ENCODE peak calls at places on chromosomes 7 and 10, in six cellular contexts. R is IMR-90; P is A549; D is left lung; O is CD4-positive, alpha-beta memory T cell; T is ovary. C is an unnamed sample.
A peak's percentile ranks its signal among the peaks of the same experiment; 100 is the strongest.

GRCh38 chr7:29091121-29091601 is 55.2 kb downstream of the CPVL start:
- DNase-seq in R (no peak), P (no peak), D (peak; percentile 47), O (no peak), T (peak; percentile 67), C (no peak)

GRCh38 chr10:127041561-127041960 is 136.3 kb downstream of the DOCK1 start:
- DNase-seq in R (peak; percentile 95), P (no peak), D (no peak), O (no peak), T (no peak), C (no peak)

GRCh38 chr10:14126697-14127440 is 203.9 kb downstream of the FRMD4A start:
- DNase-seq in R (peak; percentile 67), P (no peak), D (no peak), O (no peak), T (no peak), C (no peak)

GRCh38 chr10:62614389-62615157 is 189.9 kb upstream of the ADO start:
- DNase-seq in R (peak; percentile 54), P (peak; percentile 51), D (no peak), O (no peak), T (no peak), C (no peak)

GRCh38 chr7:24907311-24907886 is 72.6 kb downstream of the OSBPL3 start:
- DNase-seq in R (peak; percentile 76), P (peak; percentile 53), D (no peak), O (peak; percentile 29), T (no peak), C (no peak)

GRCh38 chr7:40572810-40573470 is 438.1 kb downstream of the SUGCT start:
- DNase-seq in R (peak; percentile 93), P (no peak), D (no peak), O (no peak), T (no peak), C (no peak)

GRCh38 chr10:46282460-46283216 is 4.2 kb upstream of the ANTXRL start:
- DNase-seq in R (peak; percentile 62), P (peak; percentile 73), D (peak; percentile 86), O (peak; percentile 62), T (peak; percentile 68), C (peak; percentile 52)

GRCh38 chr7:30074422-30075030 is 46.3 kb downstream of the PLEKHA8 start:
- DNase-seq in R (peak; percentile 60), P (peak; percentile 49), D (no peak), O (peak; percentile 8), T (no peak), C (peak; percentile 32)

GRCh38 chr7:149669121-149669818 is 104.1 kb downstream of the ZNF467 start:
- DNase-seq in R (peak; percentile 19), P (peak; percentile 61), D (no peak), O (peak; percentile 8), T (no peak), C (peak; percentile 8)

GRCh38 chr10:86964061-86964846 is 4.0 kb upstream of the ADIRF start:
- DNase-seq in R (no peak), P (no peak), D (no peak), O (no peak), T (no peak), C (no peak)

GRCh38 chr7:68697821-68698280 is 900.4 kb upstream of the AUTS2 start:
- DNase-seq in R (peak; percentile 32), P (no peak), D (no peak), O (no peak), T (no peak), C (no peak)

GRCh38 chr10:19876570-19876969 is 60.3 kb downstream of the PLXDC2 start:
- DNase-seq in R (no peak), P (no peak), D (no peak), O (no peak), T (no peak), C (no peak)

GRCh38 chr10:59997807-59998525 is 91.6 kb upstream of the CCDC6 start:
- DNase-seq in R (no peak), P (no peak), D (no peak), O (no peak), T (peak; percentile 15), C (no peak)

GRCh38 chr7:77907281-77907680 is 108.7 kb downstream of the PHTF2 start:
- DNase-seq in R (no peak), P (no peak), D (no peak), O (no peak), T (no peak), C (no peak)

GRCh38 chr10:95309958-95310357 is 19.2 kb upstream of the PDLIM1 start:
- DNase-seq in R (no peak), P (no peak), D (no peak), O (no peak), T (no peak), C (no peak)

GRCh38 chr7:25073451-25073850 is 51.6 kb downstream of the CYCS start:
- DNase-seq in R (peak; percentile 86), P (peak; percentile 48), D (no peak), O (no peak), T (peak; percentile 68), C (no peak)

GRCh38 chr7:75920431-75921161 is 5.6 kb downstream of the POR start:
- DNase-seq in R (no peak), P (no peak), D (no peak), O (peak; percentile 20), T (no peak), C (no peak)

GRCh38 chr10:124991872-124992271 is 49.9 kb downstream of the ZRANB1 start:
- DNase-seq in R (no peak), P (no peak), D (no peak), O (no peak), T (no peak), C (no peak)

GRCh38 chr7:116953727-116954442 is 584 bp downstream of the ST7 start:
- DNase-seq in R (peak; percentile 88), P (peak; percentile 70), D (peak; percentile 41), O (no peak), T (peak; percentile 72), C (no peak)

GRCh38 chr7:46446151-46446550 is 525.1 kb upstream of the IGFBP3 start:
- DNase-seq in R (no peak), P (no peak), D (no peak), O (no peak), T (no peak), C (no peak)

GRCh38 chr7:46357851-46358250 is 436.8 kb upstream of the IGFBP3 start:
- DNase-seq in R (no peak), P (no peak), D (no peak), O (no peak), T (no peak), C (no peak)

GRCh38 chr10:14751576-14752330 is 22.9 kb downstream of the FAM107B start:
- DNase-seq in R (peak; percentile 26), P (no peak), D (peak; percentile 67), O (no peak), T (peak; percentile 27), C (no peak)

GRCh38 chr7:39683216-39683845 is 60.0 kb downstream of the RALA start:
- DNase-seq in R (peak; percentile 75), P (peak; percentile 2), D (no peak), O (no peak), T (no peak), C (no peak)

GRCh38 chr7:157018997-157019591 is 8.6 kb upstream of the MNX1 start:
- DNase-seq in R (no peak), P (no peak), D (no peak), O (no peak), T (no peak), C (no peak)

GRCh38 chr7:72805526-72806494 is 22.2 kb downstream of the TYW1B start:
- DNase-seq in R (peak; percentile 82), P (peak; percentile 5), D (no peak), O (no peak), T (no peak), C (no peak)

GRCh38 chr10:28241766-28242399 is 61.0 kb downstream of the MPP7 start:
- DNase-seq in R (peak; percentile 70), P (peak; percentile 53), D (no peak), O (peak; percentile 37), T (no peak), C (peak; percentile 37)

GRCh38 chr10:101602767-101603398 is 14.8 kb downstream of the DPCD start:
- DNase-seq in R (peak; percentile 64), P (peak; percentile 79), D (peak; percentile 66), O (peak; percentile 35), T (peak; percentile 72), C (peak; percentile 19)

GRCh38 chr7:8178353-8178752 is 83.6 kb downstream of the ICA1 start:
- DNase-seq in R (no peak), P (no peak), D (no peak), O (no peak), T (no peak), C (no peak)

GRCh38 chr7:8177109-8177933 is 84.6 kb downstream of the ICA1 start:
- DNase-seq in R (no peak), P (no peak), D (no peak), O (peak; percentile 20), T (no peak), C (no peak)

GRCh38 chr7:8176370-8177081 is 85.4 kb downstream of the ICA1 start:
- DNase-seq in R (no peak), P (no peak), D (peak; percentile 35), O (peak; percentile 64), T (no peak), C (no peak)

GRCh38 chr7:8172372-8173354 is 89.3 kb downstream of the ICA1 start:
- DNase-seq in R (no peak), P (no peak), D (no peak), O (no peak), T (no peak), C (no peak)

GRCh38 chr7:8175929-8176369 is 86.0 kb downstream of the ICA1 start:
- DNase-seq in R (no peak), P (no peak), D (no peak), O (no peak), T (no peak), C (no peak)
- H3K4me3 ChIP-seq in R (no peak overlapping the region), P (no peak overlapping the region), D (no peak overlapping the region), O (no peak overlapping the region), T (no peak overlapping the region), C (no peak overlapping the region)

DNA sequence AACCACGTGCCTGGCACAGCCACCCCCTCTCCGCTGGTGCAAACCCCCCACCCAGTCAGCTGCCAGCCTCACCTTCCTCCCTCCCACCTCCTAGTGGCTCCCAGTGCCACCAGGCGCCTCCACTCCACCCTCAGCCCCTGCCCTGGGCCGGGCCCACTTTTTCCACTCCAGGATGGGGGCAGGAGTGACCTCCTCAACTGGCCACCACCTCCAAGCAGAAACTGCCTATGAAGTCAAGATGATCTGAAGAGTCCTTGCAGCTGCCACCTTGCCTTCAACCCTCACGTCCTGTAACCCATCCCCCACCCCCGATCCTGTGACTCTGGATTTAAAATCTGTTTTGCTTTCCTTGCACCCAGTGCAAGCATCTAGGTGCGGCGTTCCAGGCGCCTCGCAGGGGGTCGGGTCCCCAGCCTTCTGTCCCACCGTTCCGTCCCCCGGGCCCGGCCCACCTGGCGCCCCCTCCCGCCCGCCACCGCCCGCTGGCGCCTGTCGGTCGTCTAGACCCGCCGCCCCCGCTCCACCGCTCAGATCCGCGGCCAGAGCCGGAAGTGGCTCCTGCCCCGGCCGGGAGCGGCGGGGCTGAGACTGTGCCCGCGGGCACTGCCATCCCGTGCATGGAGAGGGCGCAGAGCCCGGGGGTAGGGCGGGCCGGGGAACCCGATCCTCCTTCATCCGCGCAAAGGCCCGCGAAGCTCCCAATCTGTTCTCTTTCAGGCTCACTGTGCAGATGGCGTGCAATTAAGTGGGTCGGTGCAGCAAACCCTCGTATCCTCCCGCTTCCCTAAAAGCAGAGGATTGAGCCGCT is 51.2 kb upstream of the GTF2I start:
- DNase-seq in R (no peak), P (no peak), D (peak; percentile 82), O (peak; percentile 27), T (peak; percentile 35), C (no peak)
- H3K4me3 ChIP-seq in R (no peak overlapping the region), P (peak overlapping the region; percentile 27), D (peak overlapping the region; percentile 43), O (no peak overlapping the region), T (peak overlapping the region; percentile 40), C (no peak overlapping the region)

GRCh38 chr10:112951349-112952281 is 1.6 kb downstream of the TCF7L2 start:
- DNase-seq in R (peak; percentile 84), P (peak; percentile 91), D (peak; percentile 64), O (peak; percentile 42), T (peak; percentile 75), C (no peak)
- H3K4me3 ChIP-seq in R (peak overlapping the region; percentile 90), P (peak overlapping the region; percentile 84), D (peak overlapping the region; percentile 85), O (peak overlapping the region; percentile 76), T (peak overlapping the region; percentile 58), C (peak overlapping the region; percentile 67)

GRCh38 chr10:91200314-91201212 is 19.9 kb upstream of the PCGF5 start:
- DNase-seq in R (no peak), P (no peak), D (no peak), O (no peak), T (no peak), C (no peak)
- H3K4me3 ChIP-seq in R (no peak overlapping the region), P (no peak overlapping the region), D (no peak overlapping the region), O (no peak overlapping the region), T (no peak overlapping the region), C (no peak overlapping the region)

C was measured in LNCaP clone FGC.